ENCODE peak calls at places on chromosomes 4 and X, in ten cellular contexts. One of them, this sample, is unnamed.

GRCh38 chrX:154097597-154098541 is at the start of gene MECP2:
- DNase-seq in pons: peak; percentile 90
- DNase-seq in kidney: peak; percentile 96
- DNase-seq in stimulated activated naive B cell treated with anti-CD40 and anti-IgM and Interleukin-4, amounts not matched to agents 10 μg/mL and 1 μg/mL and 100 μg/mL, for 72 hours: peak; percentile 88
- DNase-seq in stimulated activated CD4-positive, alpha-beta T cell treated with anti-CD3 and anti-CD28 coated beads, Interleukin-2, amount 100 ng/mL, for 48 hours: peak; percentile 80
- DNase-seq in mesendoderm: peak; percentile 95
- DNase-seq in mucosa of gallbladder: peak; percentile 92
- DNase-seq in foreskin fibroblast: peak; percentile 88
- DNase-seq in immature natural killer cell: peak; percentile 91
- DNase-seq in PC-3: peak; percentile 92
- DNase-seq in this sample: peak; percentile 94

GRCh38 chr4:23957465-23957864 is 67.6 kb upstream of the PPARGC1A start:
- DNase-seq in pons: no peak
- DNase-seq in kidney: no peak
- DNase-seq in stimulated activated naive B cell treated with anti-CD40 and anti-IgM and Interleukin-4, amounts not matched to agents 10 μg/mL and 1 μg/mL and 100 μg/mL, for 72 hours: no peak
- DNase-seq in stimulated activated CD4-positive, alpha-beta T cell treated with anti-CD3 and anti-CD28 coated beads, Interleukin-2, amount 100 ng/mL, for 48 hours: no peak
- DNase-seq in mesendoderm: no peak
- DNase-seq in mucosa of gallbladder: no peak
- DNase-seq in foreskin fibroblast: no peak
- DNase-seq in immature natural killer cell: no peak
- DNase-seq in PC-3: no peak
- DNase-seq in this sample: no peak

GRCh38 chrX:101656817-101657216 is 2.8 kb downstream of the ARMCX2 start:
- DNase-seq in pons: no peak
- DNase-seq in kidney: no peak
- DNase-seq in stimulated activated naive B cell treated with anti-CD40 and anti-IgM and Interleukin-4, amounts not matched to agents 10 μg/mL and 1 μg/mL and 100 μg/mL, for 72 hours: no peak
- DNase-seq in stimulated activated CD4-positive, alpha-beta T cell treated with anti-CD3 and anti-CD28 coated beads, Interleukin-2, amount 100 ng/mL, for 48 hours: no peak
- DNase-seq in mesendoderm: no peak
- DNase-seq in mucosa of gallbladder: no peak
- DNase-seq in foreskin fibroblast: no peak
- DNase-seq in immature natural killer cell: no peak
- DNase-seq in PC-3: no peak
- DNase-seq in this sample: no peak

GRCh38 chr4:77263247-77263646 is 106.2 kb downstream of the CCNG2 start:
- DNase-seq in pons: no peak
- DNase-seq in kidney: no peak
- DNase-seq in stimulated activated naive B cell treated with anti-CD40 and anti-IgM and Interleukin-4, amounts not matched to agents 10 μg/mL and 1 μg/mL and 100 μg/mL, for 72 hours: no peak
- DNase-seq in stimulated activated CD4-positive, alpha-beta T cell treated with anti-CD3 and anti-CD28 coated beads, Interleukin-2, amount 100 ng/mL, for 48 hours: no peak
- DNase-seq in mesendoderm: no peak
- DNase-seq in mucosa of gallbladder: no peak
- DNase-seq in foreskin fibroblast: peak; percentile 23
- DNase-seq in immature natural killer cell: no peak
- DNase-seq in PC-3: no peak
- DNase-seq in this sample: no peak

GRCh38 chr4:85756938-85757337 is 282.0 kb downstream of the ARHGAP24 start:
- DNase-seq in pons: no peak
- DNase-seq in kidney: no peak
- DNase-seq in stimulated activated naive B cell treated with anti-CD40 and anti-IgM and Interleukin-4, amounts not matched to agents 10 μg/mL and 1 μg/mL and 100 μg/mL, for 72 hours: no peak
- DNase-seq in stimulated activated CD4-positive, alpha-beta T cell treated with anti-CD3 and anti-CD28 coated beads, Interleukin-2, amount 100 ng/mL, for 48 hours: no peak
- DNase-seq in mesendoderm: peak; percentile 64
- DNase-seq in mucosa of gallbladder: no peak
- DNase-seq in foreskin fibroblast: peak; percentile 56
- DNase-seq in immature natural killer cell: no peak
- DNase-seq in PC-3: peak; percentile 55
- DNase-seq in this sample: no peak

GRCh38 chr4:111781611-111782010 is 363.6 kb upstream of the FAM241A start:
- DNase-seq in pons: no peak
- DNase-seq in kidney: no peak
- DNase-seq in stimulated activated naive B cell treated with anti-CD40 and anti-IgM and Interleukin-4, amounts not matched to agents 10 μg/mL and 1 μg/mL and 100 μg/mL, for 72 hours: no peak
- DNase-seq in stimulated activated CD4-positive, alpha-beta T cell treated with anti-CD3 and anti-CD28 coated beads, Interleukin-2, amount 100 ng/mL, for 48 hours: no peak
- DNase-seq in mesendoderm: peak; percentile 15
- DNase-seq in mucosa of gallbladder: no peak
- DNase-seq in foreskin fibroblast: no peak
- DNase-seq in immature natural killer cell: no peak
- DNase-seq in PC-3: peak; percentile 64
- DNase-seq in this sample: no peak

GRCh38 chr4:5465529-5465928 is 242.8 kb downstream of the EVC2 start:
- DNase-seq in pons: no peak
- DNase-seq in kidney: no peak
- DNase-seq in stimulated activated naive B cell treated with anti-CD40 and anti-IgM and Interleukin-4, amounts not matched to agents 10 μg/mL and 1 μg/mL and 100 μg/mL, for 72 hours: no peak
- DNase-seq in stimulated activated CD4-positive, alpha-beta T cell treated with anti-CD3 and anti-CD28 coated beads, Interleukin-2, amount 100 ng/mL, for 48 hours: no peak
- DNase-seq in mesendoderm: no peak
- DNase-seq in mucosa of gallbladder: no peak
- DNase-seq in foreskin fibroblast: no peak
- DNase-seq in immature natural killer cell: no peak
- DNase-seq in PC-3: no peak
- DNase-seq in this sample: no peak

GRCh38 chr4:25107827-25108516 is 52.3 kb downstream of the SEPSECS start:
- DNase-seq in pons: no peak
- DNase-seq in kidney: no peak
- DNase-seq in stimulated activated naive B cell treated with anti-CD40 and anti-IgM and Interleukin-4, amounts not matched to agents 10 μg/mL and 1 μg/mL and 100 μg/mL, for 72 hours: no peak
- DNase-seq in stimulated activated CD4-positive, alpha-beta T cell treated with anti-CD3 and anti-CD28 coated beads, Interleukin-2, amount 100 ng/mL, for 48 hours: no peak
- DNase-seq in mesendoderm: no peak
- DNase-seq in mucosa of gallbladder: peak; percentile 54
- DNase-seq in foreskin fibroblast: no peak
- DNase-seq in immature natural killer cell: no peak
- DNase-seq in PC-3: peak; percentile 45
- DNase-seq in this sample: no peak

GRCh38 chr4:154506253-154506652 is 14.7 kb upstream of the DCHS2 start:
- DNase-seq in pons: peak; percentile 71
- DNase-seq in kidney: no peak
- DNase-seq in stimulated activated naive B cell treated with anti-CD40 and anti-IgM and Interleukin-4, amounts not matched to agents 10 μg/mL and 1 μg/mL and 100 μg/mL, for 72 hours: no peak
- DNase-seq in stimulated activated CD4-positive, alpha-beta T cell treated with anti-CD3 and anti-CD28 coated beads, Interleukin-2, amount 100 ng/mL, for 48 hours: no peak
- DNase-seq in mesendoderm: peak; percentile 60
- DNase-seq in mucosa of gallbladder: no peak
- DNase-seq in foreskin fibroblast: peak; percentile 26
- DNase-seq in immature natural killer cell: no peak
- DNase-seq in PC-3: peak; percentile 45
- DNase-seq in this sample: peak; percentile 58

GRCh38 chrX:40058719-40059118 is 39.0 kb downstream of the BCOR start:
- DNase-seq in pons: no peak
- DNase-seq in kidney: peak; percentile 85
- DNase-seq in stimulated activated naive B cell treated with anti-CD40 and anti-IgM and Interleukin-4, amounts not matched to agents 10 μg/mL and 1 μg/mL and 100 μg/mL, for 72 hours: no peak
- DNase-seq in stimulated activated CD4-positive, alpha-beta T cell treated with anti-CD3 and anti-CD28 coated beads, Interleukin-2, amount 100 ng/mL, for 48 hours: no peak
- DNase-seq in mesendoderm: no peak
- DNase-seq in mucosa of gallbladder: peak; percentile 54
- DNase-seq in foreskin fibroblast: no peak
- DNase-seq in immature natural killer cell: no peak
- DNase-seq in PC-3: no peak
- DNase-seq in this sample: peak; percentile 43

GRCh38 chr4:48268956-48269860 is at the start of gene TEC:
- DNase-seq in pons: no peak
- DNase-seq in kidney: peak; percentile 88
- DNase-seq in stimulated activated naive B cell treated with anti-CD40 and anti-IgM and Interleukin-4, amounts not matched to agents 10 μg/mL and 1 μg/mL and 100 μg/mL, for 72 hours: peak; percentile 55
- DNase-seq in stimulated activated CD4-positive, alpha-beta T cell treated with anti-CD3 and anti-CD28 coated beads, Interleukin-2, amount 100 ng/mL, for 48 hours: peak; percentile 39
- DNase-seq in mesendoderm: peak; percentile 84
- DNase-seq in mucosa of gallbladder: peak; percentile 32
- DNase-seq in foreskin fibroblast: peak; percentile 55
- DNase-seq in immature natural killer cell: no peak
- DNase-seq in PC-3: peak; percentile 50
- DNase-seq in this sample: peak; percentile 15

GRCh38 chr4:172546782-172547181 is 621.8 kb upstream of the GALNT7 start:
- DNase-seq in pons: no peak
- DNase-seq in kidney: no peak
- DNase-seq in stimulated activated naive B cell treated with anti-CD40 and anti-IgM and Interleukin-4, amounts not matched to agents 10 μg/mL and 1 μg/mL and 100 μg/mL, for 72 hours: no peak
- DNase-seq in stimulated activated CD4-positive, alpha-beta T cell treated with anti-CD3 and anti-CD28 coated beads, Interleukin-2, amount 100 ng/mL, for 48 hours: no peak
- DNase-seq in mesendoderm: no peak
- DNase-seq in mucosa of gallbladder: no peak
- DNase-seq in foreskin fibroblast: no peak
- DNase-seq in immature natural killer cell: no peak
- DNase-seq in PC-3: no peak
- DNase-seq in this sample: no peak

GRCh38 chr4:120071192-120071795 is 4.6 kb upstream of the MAD2L1 start:
- DNase-seq in pons: peak; percentile 86
- DNase-seq in kidney: no peak
- DNase-seq in stimulated activated naive B cell treated with anti-CD40 and anti-IgM and Interleukin-4, amounts not matched to agents 10 μg/mL and 1 μg/mL and 100 μg/mL, for 72 hours: no peak
- DNase-seq in stimulated activated CD4-positive, alpha-beta T cell treated with anti-CD3 and anti-CD28 coated beads, Interleukin-2, amount 100 ng/mL, for 48 hours: peak; percentile 21
- DNase-seq in mesendoderm: peak; percentile 50
- DNase-seq in mucosa of gallbladder: peak; percentile 33
- DNase-seq in foreskin fibroblast: peak; percentile 60
- DNase-seq in immature natural killer cell: peak; percentile 15
- DNase-seq in PC-3: peak; percentile 70
- DNase-seq in this sample: peak; percentile 79

GRCh38 chrX:112834016-112834855 is 6.4 kb downstream of the AMOT start:
- DNase-seq in pons: no peak
- DNase-seq in kidney: no peak
- DNase-seq in stimulated activated naive B cell treated with anti-CD40 and anti-IgM and Interleukin-4, amounts not matched to agents 10 μg/mL and 1 μg/mL and 100 μg/mL, for 72 hours: no peak
- DNase-seq in stimulated activated CD4-positive, alpha-beta T cell treated with anti-CD3 and anti-CD28 coated beads, Interleukin-2, amount 100 ng/mL, for 48 hours: no peak
- DNase-seq in mesendoderm: peak; percentile 65
- DNase-seq in mucosa of gallbladder: no peak
- DNase-seq in foreskin fibroblast: peak; percentile 38
- DNase-seq in immature natural killer cell: no peak
- DNase-seq in PC-3: no peak
- DNase-seq in this sample: no peak

GRCh38 chr4:41257257-41257900 is 651 bp downstream of the UCHL1 start:
- DNase-seq in pons: peak; percentile 19
- DNase-seq in kidney: peak; percentile 80
- DNase-seq in stimulated activated naive B cell treated with anti-CD40 and anti-IgM and Interleukin-4, amounts not matched to agents 10 μg/mL and 1 μg/mL and 100 μg/mL, for 72 hours: peak; percentile 3
- DNase-seq in stimulated activated CD4-positive, alpha-beta T cell treated with anti-CD3 and anti-CD28 coated beads, Interleukin-2, amount 100 ng/mL, for 48 hours: peak; percentile 11
- DNase-seq in mesendoderm: peak; percentile 66
- DNase-seq in mucosa of gallbladder: no peak
- DNase-seq in foreskin fibroblast: no peak
- DNase-seq in immature natural killer cell: no peak
- DNase-seq in PC-3: no peak
- DNase-seq in this sample: peak; percentile 49

GRCh38 chr4:139241086-139241783 is 38.8 kb downstream of the MGARP start:
- DNase-seq in pons: no peak
- DNase-seq in kidney: no peak
- DNase-seq in stimulated activated naive B cell treated with anti-CD40 and anti-IgM and Interleukin-4, amounts not matched to agents 10 μg/mL and 1 μg/mL and 100 μg/mL, for 72 hours: no peak
- DNase-seq in stimulated activated CD4-positive, alpha-beta T cell treated with anti-CD3 and anti-CD28 coated beads, Interleukin-2, amount 100 ng/mL, for 48 hours: no peak
- DNase-seq in mesendoderm: peak; percentile 2
- DNase-seq in mucosa of gallbladder: no peak
- DNase-seq in foreskin fibroblast: no peak
- DNase-seq in immature natural killer cell: no peak
- DNase-seq in PC-3: no peak
- DNase-seq in this sample: no peak

GRCh38 chrX:54447461-54447860 is 7.3 kb downstream of the TSR2 start:
- DNase-seq in pons: no peak
- DNase-seq in kidney: no peak
- DNase-seq in stimulated activated naive B cell treated with anti-CD40 and anti-IgM and Interleukin-4, amounts not matched to agents 10 μg/mL and 1 μg/mL and 100 μg/mL, for 72 hours: no peak
- DNase-seq in stimulated activated CD4-positive, alpha-beta T cell treated with anti-CD3 and anti-CD28 coated beads, Interleukin-2, amount 100 ng/mL, for 48 hours: no peak
- DNase-seq in mesendoderm: peak; percentile 64
- DNase-seq in mucosa of gallbladder: no peak
- DNase-seq in foreskin fibroblast: peak; percentile 5
- DNase-seq in immature natural killer cell: no peak
- DNase-seq in PC-3: peak; percentile 20
- DNase-seq in this sample: peak; percentile 3

GRCh38 chr4:48943387-48943786 is 36.8 kb upstream of the OCIAD2 start:
- DNase-seq in pons: no peak
- DNase-seq in kidney: no peak
- DNase-seq in stimulated activated naive B cell treated with anti-CD40 and anti-IgM and Interleukin-4, amounts not matched to agents 10 μg/mL and 1 μg/mL and 100 μg/mL, for 72 hours: no peak
- DNase-seq in stimulated activated CD4-positive, alpha-beta T cell treated with anti-CD3 and anti-CD28 coated beads, Interleukin-2, amount 100 ng/mL, for 48 hours: no peak
- DNase-seq in mesendoderm: peak; percentile 82
- DNase-seq in mucosa of gallbladder: no peak
- DNase-seq in foreskin fibroblast: no peak
- DNase-seq in immature natural killer cell: no peak
- DNase-seq in PC-3: peak; percentile 56
- DNase-seq in this sample: no peak

GRCh38 chr4:98838977-98839618 is 89.8 kb downstream of the EIF4E start:
- DNase-seq in pons: peak; percentile 20
- DNase-seq in kidney: no peak
- DNase-seq in stimulated activated naive B cell treated with anti-CD40 and anti-IgM and Interleukin-4, amounts not matched to agents 10 μg/mL and 1 μg/mL and 100 μg/mL, for 72 hours: no peak
- DNase-seq in stimulated activated CD4-positive, alpha-beta T cell treated with anti-CD3 and anti-CD28 coated beads, Interleukin-2, amount 100 ng/mL, for 48 hours: no peak
- DNase-seq in mesendoderm: peak; percentile 5
- DNase-seq in mucosa of gallbladder: no peak
- DNase-seq in foreskin fibroblast: no peak
- DNase-seq in immature natural killer cell: no peak
- DNase-seq in PC-3: peak; percentile 19
- DNase-seq in this sample: peak; percentile 9

GRCh38 chrX:152915541-152916241 is 17.8 kb downstream of the ZNF185 start:
- DNase-seq in pons: no peak
- DNase-seq in kidney: no peak
- DNase-seq in stimulated activated naive B cell treated with anti-CD40 and anti-IgM and Interleukin-4, amounts not matched to agents 10 μg/mL and 1 μg/mL and 100 μg/mL, for 72 hours: peak; percentile 20
- DNase-seq in stimulated activated CD4-positive, alpha-beta T cell treated with anti-CD3 and anti-CD28 coated beads, Interleukin-2, amount 100 ng/mL, for 48 hours: no peak
- DNase-seq in mesendoderm: peak; percentile 67
- DNase-seq in mucosa of gallbladder: peak; percentile 21
- DNase-seq in foreskin fibroblast: peak; percentile 52
- DNase-seq in immature natural killer cell: no peak
- DNase-seq in PC-3: peak; percentile 78
- DNase-seq in this sample: peak; percentile 30

GRCh38 chr4:7364979-7365378 is 69.8 kb downstream of the PSAPL1 start:
- DNase-seq in pons: no peak
- DNase-seq in kidney: peak; percentile 32
- DNase-seq in stimulated activated naive B cell treated with anti-CD40 and anti-IgM and Interleukin-4, amounts not matched to agents 10 μg/mL and 1 μg/mL and 100 μg/mL, for 72 hours: no peak
- DNase-seq in stimulated activated CD4-positive, alpha-beta T cell treated with anti-CD3 and anti-CD28 coated beads, Interleukin-2, amount 100 ng/mL, for 48 hours: no peak
- DNase-seq in mesendoderm: no peak
- DNase-seq in mucosa of gallbladder: no peak
- DNase-seq in foreskin fibroblast: no peak
- DNase-seq in immature natural killer cell: no peak
- DNase-seq in PC-3: no peak
- DNase-seq in this sample: no peak